ENCODE peak calls at places on chromosomes 5 and 9, in ten cellular contexts. M is T-helper 1 cell; C is endothelial cell; G is dermis microvascular lymphatic vessel endothelial cell; O is left lung; U is stimulated activated CD8-positive, alpha-beta memory T cell treated with anti-CD3 and anti-CD28 coated beads, Interleukin-15, amount 100 ng/mL, for 24 hours; X is NCI-H2029 treated with DMSO at 0.1 percent for 48 hours; B is left colon; Y is astrocyte of the hippocampus; Q is AG08395. F is an unnamed sample.

GRCh38 chr5:178740926-178741325 is 10.5 kb upstream of the ZNF354A start:
- DNase-seq in M (no peak), C (no peak), G (no peak), O (no peak), U (no peak), X (no peak), B (no peak), Y (no peak), Q (no peak), F (no peak)

GRCh38 chr5:152290181-152290580 is 114.9 kb downstream of the NMUR2 start:
- DNase-seq in M (no peak), C (no peak), G (no peak), O (no peak), U (no peak), X (no peak), B (no peak), Y (no peak), Q (no peak), F (no peak)

GRCh38 chr5:132825824-132826391 is 4.5 kb downstream of the SHROOM1 start:
- DNase-seq in M (no peak), C (no peak), G (no peak), O (no peak), U (no peak), X (no peak), B (no peak), Y (no peak), Q (no peak), F (no peak)

GRCh38 chr9:100066539-100066938 is 32.3 kb downstream of the ERP44 start:
- DNase-seq in M (no peak), C (no peak), G (no peak), O (no peak), U (no peak), X (no peak), B (no peak), Y (no peak), Q (no peak), F (no peak)

GRCh38 chr9:75891277-75892167 is 1.0 kb downstream of the PCSK5 start:
- DNase-seq in M (peak; percentile 14), C (peak; percentile 35), G (no peak), O (peak; percentile 78), U (no peak), X (no peak), B (peak; percentile 58), Y (peak; percentile 62), Q (peak; percentile 12), F (peak; percentile 82)

GRCh38 chr9:112061152-112061740 is 113.9 kb downstream of the SUSD1 start:
- DNase-seq in M (no peak), C (no peak), G (peak; percentile 97), O (no peak), U (no peak), X (no peak), B (peak; percentile 70), Y (peak; percentile 95), Q (peak; percentile 94), F (peak; percentile 88)

GRCh38 chr9:137075275-137075775 is 2.0 kb upstream of the UAP1L1 start:
- DNase-seq in M (no peak), C (no peak), G (no peak), O (no peak), U (no peak), X (no peak), B (no peak), Y (no peak), Q (no peak), F (no peak)

GRCh38 chr5:147397616-147398015 is 112.3 kb downstream of the DPYSL3 start:
- DNase-seq in M (no peak), C (no peak), G (no peak), O (no peak), U (no peak), X (no peak), B (no peak), Y (no peak), Q (no peak), F (peak; percentile 70)

GRCh38 chr5:112548246-112548982 is 129.3 kb upstream of the EPB41L4A start:
- DNase-seq in M (no peak), C (no peak), G (no peak), O (no peak), U (no peak), X (no peak), B (no peak), Y (peak; percentile 93), Q (peak; percentile 54), F (no peak)

GRCh38 chr5:131541071-131541470 is 94.0 kb downstream of the RAPGEF6 start:
- DNase-seq in M (no peak), C (no peak), G (no peak), O (no peak), U (no peak), X (peak; percentile 31), B (no peak), Y (no peak), Q (no peak), F (no peak)

GRCh38 chr5:101009758-101010519 is 106.9 kb upstream of the ST8SIA4 start:
- DNase-seq in M (no peak), C (no peak), G (no peak), O (no peak), U (no peak), X (no peak), B (no peak), Y (no peak), Q (no peak), F (no peak)

GRCh38 chr9:80775515-80775914 is 913.8 kb downstream of the TLE1 start:
- DNase-seq in M (no peak), C (no peak), G (no peak), O (no peak), U (no peak), X (no peak), B (no peak), Y (no peak), Q (no peak), F (no peak)

GRCh38 chr5:172093559-172093958 is 87.1 kb upstream of the FBXW11 start:
- DNase-seq in M (no peak), C (no peak), G (no peak), O (no peak), U (no peak), X (no peak), B (no peak), Y (no peak), Q (no peak), F (no peak)

GRCh38 chr5:77366717-77367500 is 125.2 kb downstream of the WDR41 start:
- DNase-seq in M (no peak), C (no peak), G (no peak), O (no peak), U (no peak), X (no peak), B (no peak), Y (no peak), Q (no peak), F (no peak)

GRCh38 chr5:124570285-124571035 is 176.0 kb downstream of the ZNF608 start:
- DNase-seq in M (no peak), C (no peak), G (no peak), O (no peak), U (no peak), X (no peak), B (no peak), Y (no peak), Q (no peak), F (no peak)

GRCh38 chr9:37511006-37511714 is 25.4 kb downstream of the POLR1E start:
- DNase-seq in M (no peak), C (peak; percentile 47), G (no peak), O (no peak), U (no peak), X (no peak), B (no peak), Y (no peak), Q (no peak), F (peak; percentile 70)

GRCh38 chr5:37839441-37840035 is 303 bp downstream of the GDNF start:
- DNase-seq in M (no peak), C (peak; percentile 41), G (no peak), O (no peak), U (no peak), X (no peak), B (no peak), Y (peak; percentile 78), Q (peak; percentile 65), F (no peak)

GRCh38 chr5:146825033-146825432 is 53.5 kb downstream of the PPP2R2B start:
- DNase-seq in M (no peak), C (peak; percentile 69), G (no peak), O (no peak), U (no peak), X (no peak), B (no peak), Y (peak; percentile 79), Q (no peak), F (peak; percentile 52)

GRCh38 chr9:124015091-124015660 is 3.6 kb downstream of the LHX2 start:
- DNase-seq in M (no peak), C (no peak), G (no peak), O (no peak), U (no peak), X (no peak), B (no peak), Y (peak; percentile 71), Q (no peak), F (no peak)